ENCODE peak calls at places on chromosomes 2 and 18, in seven cellular contexts. One of them, this sample, is unnamed.

GRCh38 chr2:30206461-30207430 is 24.6 kb upstream of the LBH start:
- DNase-seq in caudate nucleus: no peak
- DNase-seq in naive thymus-derived CD8-positive, alpha-beta T cell: no peak
- DNase-seq in cardiac fibroblast: no peak
- DNase-seq in stimulated activated CD4-positive, alpha-beta T cell treated with anti-CD3 and anti-CD28 coated beads, Interleukin-2, amount 100 ng/mL, for 24 hours: no peak
- DNase-seq in NCI-H1092 treated with DMSO at 0.1 percent for 48 hours: no peak
- DNase-seq in stimulated activated naive CD4-positive, alpha-beta T cell: no peak
- DNase-seq in this sample: no peak

GRCh38 chr18:58952871-58953270 is 88.2 kb downstream of the ZNF532 start:
- DNase-seq in caudate nucleus: no peak
- DNase-seq in stimulated activated CD4-positive, alpha-beta T cell treated with anti-CD3 and anti-CD28 coated beads, Interleukin-2, amount 100 ng/mL, for 24 hours: no peak
- DNase-seq in stimulated activated naive CD4-positive, alpha-beta T cell: no peak
- DNase-seq in NCI-H1092 treated with DMSO at 0.1 percent for 48 hours: no peak
- DNase-seq in naive thymus-derived CD8-positive, alpha-beta T cell: no peak
- DNase-seq in cardiac fibroblast: no peak
- DNase-seq in this sample: no peak

GRCh38 chr18:23922939-23923338 is 91.6 kb upstream of the TTC39C start:
- DNase-seq in stimulated activated naive CD4-positive, alpha-beta T cell: no peak
- DNase-seq in caudate nucleus: no peak
- DNase-seq in cardiac fibroblast: no peak
- DNase-seq in naive thymus-derived CD8-positive, alpha-beta T cell: no peak
- DNase-seq in stimulated activated CD4-positive, alpha-beta T cell treated with anti-CD3 and anti-CD28 coated beads, Interleukin-2, amount 100 ng/mL, for 24 hours: no peak
- DNase-seq in NCI-H1092 treated with DMSO at 0.1 percent for 48 hours: no peak
- DNase-seq in this sample: no peak

GRCh38 chr18:50203801-50204604 is 9.1 kb upstream of the MYO5B start:
- DNase-seq in caudate nucleus: peak; percentile 54
- DNase-seq in stimulated activated CD4-positive, alpha-beta T cell treated with anti-CD3 and anti-CD28 coated beads, Interleukin-2, amount 100 ng/mL, for 24 hours: peak; percentile 26
- DNase-seq in stimulated activated naive CD4-positive, alpha-beta T cell: no peak
- DNase-seq in cardiac fibroblast: peak; percentile 48
- DNase-seq in NCI-H1092 treated with DMSO at 0.1 percent for 48 hours: peak; percentile 76
- DNase-seq in naive thymus-derived CD8-positive, alpha-beta T cell: no peak
- DNase-seq in this sample: no peak

GRCh38 chr2:20616341-20616871 is 34.5 kb downstream of the HS1BP3 start:
- DNase-seq in naive thymus-derived CD8-positive, alpha-beta T cell: no peak
- DNase-seq in NCI-H1092 treated with DMSO at 0.1 percent for 48 hours: no peak
- DNase-seq in caudate nucleus: no peak
- DNase-seq in stimulated activated naive CD4-positive, alpha-beta T cell: no peak
- DNase-seq in cardiac fibroblast: no peak
- DNase-seq in stimulated activated CD4-positive, alpha-beta T cell treated with anti-CD3 and anti-CD28 coated beads, Interleukin-2, amount 100 ng/mL, for 24 hours: no peak
- DNase-seq in this sample: no peak

GRCh38 chr2:38120829-38121228 is 44.9 kb upstream of the CYP1B1 start:
- DNase-seq in caudate nucleus: no peak
- DNase-seq in NCI-H1092 treated with DMSO at 0.1 percent for 48 hours: no peak
- DNase-seq in cardiac fibroblast: no peak
- DNase-seq in naive thymus-derived CD8-positive, alpha-beta T cell: no peak
- DNase-seq in stimulated activated CD4-positive, alpha-beta T cell treated with anti-CD3 and anti-CD28 coated beads, Interleukin-2, amount 100 ng/mL, for 24 hours: no peak
- DNase-seq in stimulated activated naive CD4-positive, alpha-beta T cell: no peak
- DNase-seq in this sample: no peak

GRCh38 chr2:209933499-209934458 is 68.7 kb upstream of the RPE start:
- DNase-seq in NCI-H1092 treated with DMSO at 0.1 percent for 48 hours: peak; percentile 7
- DNase-seq in naive thymus-derived CD8-positive, alpha-beta T cell: no peak
- DNase-seq in cardiac fibroblast: peak; percentile 79
- DNase-seq in caudate nucleus: peak; percentile 39
- DNase-seq in stimulated activated CD4-positive, alpha-beta T cell treated with anti-CD3 and anti-CD28 coated beads, Interleukin-2, amount 100 ng/mL, for 24 hours: no peak
- DNase-seq in stimulated activated naive CD4-positive, alpha-beta T cell: no peak
- DNase-seq in this sample: no peak

GRCh38 chr2:127422631-127423475 is 4.6 kb downstream of the PROC start:
- DNase-seq in caudate nucleus: no peak
- DNase-seq in stimulated activated naive CD4-positive, alpha-beta T cell: no peak
- DNase-seq in NCI-H1092 treated with DMSO at 0.1 percent for 48 hours: peak; percentile 17
- DNase-seq in naive thymus-derived CD8-positive, alpha-beta T cell: no peak
- DNase-seq in stimulated activated CD4-positive, alpha-beta T cell treated with anti-CD3 and anti-CD28 coated beads, Interleukin-2, amount 100 ng/mL, for 24 hours: no peak
- DNase-seq in cardiac fibroblast: no peak
- DNase-seq in this sample: no peak

GRCh38 chr18:47582055-47582454 is 330.6 kb upstream of the SKOR2 start:
- DNase-seq in caudate nucleus: no peak
- DNase-seq in NCI-H1092 treated with DMSO at 0.1 percent for 48 hours: no peak
- DNase-seq in stimulated activated CD4-positive, alpha-beta T cell treated with anti-CD3 and anti-CD28 coated beads, Interleukin-2, amount 100 ng/mL, for 24 hours: no peak
- DNase-seq in cardiac fibroblast: no peak
- DNase-seq in stimulated activated naive CD4-positive, alpha-beta T cell: no peak
- DNase-seq in naive thymus-derived CD8-positive, alpha-beta T cell: no peak
- DNase-seq in this sample: no peak

GRCh38 chr2:14492920-14493503 is 139.5 kb upstream of the LRATD1 start:
- DNase-seq in NCI-H1092 treated with DMSO at 0.1 percent for 48 hours: no peak
- DNase-seq in naive thymus-derived CD8-positive, alpha-beta T cell: no peak
- DNase-seq in stimulated activated naive CD4-positive, alpha-beta T cell: no peak
- DNase-seq in stimulated activated CD4-positive, alpha-beta T cell treated with anti-CD3 and anti-CD28 coated beads, Interleukin-2, amount 100 ng/mL, for 24 hours: no peak
- DNase-seq in caudate nucleus: no peak
- DNase-seq in cardiac fibroblast: peak; percentile 83
- DNase-seq in this sample: no peak

GRCh38 chr2:38539086-38539485 is 63.6 kb downstream of the HNRNPLL start:
- DNase-seq in caudate nucleus: no peak
- DNase-seq in NCI-H1092 treated with DMSO at 0.1 percent for 48 hours: no peak
- DNase-seq in naive thymus-derived CD8-positive, alpha-beta T cell: no peak
- DNase-seq in cardiac fibroblast: no peak
- DNase-seq in stimulated activated CD4-positive, alpha-beta T cell treated with anti-CD3 and anti-CD28 coated beads, Interleukin-2, amount 100 ng/mL, for 24 hours: no peak
- DNase-seq in stimulated activated naive CD4-positive, alpha-beta T cell: no peak
- DNase-seq in this sample: no peak

GRCh38 chr2:47108638-47109372 is 46.3 kb downstream of the STPG4 start:
- DNase-seq in naive thymus-derived CD8-positive, alpha-beta T cell: no peak
- DNase-seq in stimulated activated naive CD4-positive, alpha-beta T cell: no peak
- DNase-seq in cardiac fibroblast: no peak
- DNase-seq in stimulated activated CD4-positive, alpha-beta T cell treated with anti-CD3 and anti-CD28 coated beads, Interleukin-2, amount 100 ng/mL, for 24 hours: no peak
- DNase-seq in caudate nucleus: no peak
- DNase-seq in NCI-H1092 treated with DMSO at 0.1 percent for 48 hours: no peak
- DNase-seq in this sample: no peak

GRCh38 chr2:232322560-232323327 is 55.8 kb upstream of the ALPP start:
- DNase-seq in naive thymus-derived CD8-positive, alpha-beta T cell: no peak
- DNase-seq in caudate nucleus: no peak
- DNase-seq in cardiac fibroblast: no peak
- DNase-seq in stimulated activated naive CD4-positive, alpha-beta T cell: no peak
- DNase-seq in NCI-H1092 treated with DMSO at 0.1 percent for 48 hours: no peak
- DNase-seq in stimulated activated CD4-positive, alpha-beta T cell treated with anti-CD3 and anti-CD28 coated beads, Interleukin-2, amount 100 ng/mL, for 24 hours: no peak
- DNase-seq in this sample: no peak

GRCh38 chr18:26133652-26134051 is at the start of gene PSMA8:
- DNase-seq in naive thymus-derived CD8-positive, alpha-beta T cell: peak; percentile 23
- DNase-seq in caudate nucleus: no peak
- DNase-seq in NCI-H1092 treated with DMSO at 0.1 percent for 48 hours: no peak
- DNase-seq in stimulated activated CD4-positive, alpha-beta T cell treated with anti-CD3 and anti-CD28 coated beads, Interleukin-2, amount 100 ng/mL, for 24 hours: peak; percentile 47
- DNase-seq in stimulated activated naive CD4-positive, alpha-beta T cell: peak; percentile 55
- DNase-seq in cardiac fibroblast: no peak
- DNase-seq in this sample: peak; percentile 50

GRCh38 chr2:29443086-29443485 is 327.9 kb downstream of the CLIP4 start:
- DNase-seq in caudate nucleus: no peak
- DNase-seq in stimulated activated CD4-positive, alpha-beta T cell treated with anti-CD3 and anti-CD28 coated beads, Interleukin-2, amount 100 ng/mL, for 24 hours: no peak
- DNase-seq in naive thymus-derived CD8-positive, alpha-beta T cell: no peak
- DNase-seq in stimulated activated naive CD4-positive, alpha-beta T cell: no peak
- DNase-seq in NCI-H1092 treated with DMSO at 0.1 percent for 48 hours: peak; percentile 86
- DNase-seq in cardiac fibroblast: no peak
- DNase-seq in this sample: no peak

GRCh38 chr18:43620936-43621335 is 343.6 kb upstream of the SYT4 start:
- DNase-seq in naive thymus-derived CD8-positive, alpha-beta T cell: no peak
- DNase-seq in cardiac fibroblast: peak; percentile 48
- DNase-seq in stimulated activated naive CD4-positive, alpha-beta T cell: no peak
- DNase-seq in stimulated activated CD4-positive, alpha-beta T cell treated with anti-CD3 and anti-CD28 coated beads, Interleukin-2, amount 100 ng/mL, for 24 hours: no peak
- DNase-seq in NCI-H1092 treated with DMSO at 0.1 percent for 48 hours: peak; percentile 68
- DNase-seq in caudate nucleus: peak; percentile 1
- DNase-seq in this sample: no peak

GRCh38 chr2:43013821-43014345 is 212.5 kb downstream of the ZFP36L2 start:
- DNase-seq in naive thymus-derived CD8-positive, alpha-beta T cell: no peak
- DNase-seq in NCI-H1092 treated with DMSO at 0.1 percent for 48 hours: no peak
- DNase-seq in stimulated activated CD4-positive, alpha-beta T cell treated with anti-CD3 and anti-CD28 coated beads, Interleukin-2, amount 100 ng/mL, for 24 hours: no peak
- DNase-seq in caudate nucleus: no peak
- DNase-seq in cardiac fibroblast: no peak
- DNase-seq in stimulated activated naive CD4-positive, alpha-beta T cell: no peak
- DNase-seq in this sample: no peak

GRCh38 chr2:182359027-182360011 is 67.5 kb downstream of the PDE1A start:
- DNase-seq in NCI-H1092 treated with DMSO at 0.1 percent for 48 hours: no peak
- DNase-seq in stimulated activated naive CD4-positive, alpha-beta T cell: no peak
- DNase-seq in cardiac fibroblast: peak; percentile 37
- DNase-seq in stimulated activated CD4-positive, alpha-beta T cell treated with anti-CD3 and anti-CD28 coated beads, Interleukin-2, amount 100 ng/mL, for 24 hours: no peak
- DNase-seq in caudate nucleus: no peak
- DNase-seq in naive thymus-derived CD8-positive, alpha-beta T cell: no peak
- DNase-seq in this sample: no peak

GRCh38 chr2:7672027-7672684 is 754.9 kb downstream of the RNF144A start:
- DNase-seq in naive thymus-derived CD8-positive, alpha-beta T cell: no peak
- DNase-seq in NCI-H1092 treated with DMSO at 0.1 percent for 48 hours: no peak
- DNase-seq in stimulated activated naive CD4-positive, alpha-beta T cell: peak; percentile 16
- DNase-seq in caudate nucleus: no peak
- DNase-seq in stimulated activated CD4-positive, alpha-beta T cell treated with anti-CD3 and anti-CD28 coated beads, Interleukin-2, amount 100 ng/mL, for 24 hours: peak; percentile 75
- DNase-seq in cardiac fibroblast: peak; percentile 50
- DNase-seq in this sample: peak; percentile 51

GRCh38 chr2:152924722-152925121 is 206.3 kb downstream of the ARL6IP6 start:
- DNase-seq in caudate nucleus: no peak
- DNase-seq in naive thymus-derived CD8-positive, alpha-beta T cell: no peak
- DNase-seq in stimulated activated CD4-positive, alpha-beta T cell treated with anti-CD3 and anti-CD28 coated beads, Interleukin-2, amount 100 ng/mL, for 24 hours: no peak
- DNase-seq in cardiac fibroblast: no peak
- DNase-seq in NCI-H1092 treated with DMSO at 0.1 percent for 48 hours: peak; percentile 29
- DNase-seq in stimulated activated naive CD4-positive, alpha-beta T cell: no peak
- DNase-seq in this sample: no peak

GRCh38 chr2:231877533-231878456 is 48.4 kb downstream of the NPPC start:
- DNase-seq in stimulated activated naive CD4-positive, alpha-beta T cell: no peak
- DNase-seq in cardiac fibroblast: peak; percentile 25
- DNase-seq in NCI-H1092 treated with DMSO at 0.1 percent for 48 hours: no peak
- DNase-seq in caudate nucleus: no peak
- DNase-seq in naive thymus-derived CD8-positive, alpha-beta T cell: no peak
- DNase-seq in stimulated activated CD4-positive, alpha-beta T cell treated with anti-CD3 and anti-CD28 coated beads, Interleukin-2, amount 100 ng/mL, for 24 hours: no peak
- DNase-seq in this sample: no peak

GRCh38 chr18:77223221-77223639 is 26.4 kb upstream of the GALR1 start:
- DNase-seq in stimulated activated naive CD4-positive, alpha-beta T cell: no peak
- DNase-seq in NCI-H1092 treated with DMSO at 0.1 percent for 48 hours: no peak
- DNase-seq in stimulated activated CD4-positive, alpha-beta T cell treated with anti-CD3 and anti-CD28 coated beads, Interleukin-2, amount 100 ng/mL, for 24 hours: peak; percentile 43
- DNase-seq in cardiac fibroblast: no peak
- DNase-seq in naive thymus-derived CD8-positive, alpha-beta T cell: no peak
- DNase-seq in caudate nucleus: no peak
- DNase-seq in this sample: no peak

GRCh38 chr18:23134780-23135678 is at the start of gene CABLES1:
- DNase-seq in stimulated activated naive CD4-positive, alpha-beta T cell: no peak
- DNase-seq in cardiac fibroblast: peak; percentile 55
- DNase-seq in naive thymus-derived CD8-positive, alpha-beta T cell: peak; percentile 7
- DNase-seq in caudate nucleus: peak; percentile 59
- DNase-seq in NCI-H1092 treated with DMSO at 0.1 percent for 48 hours: peak; percentile 67
- DNase-seq in stimulated activated CD4-positive, alpha-beta T cell treated with anti-CD3 and anti-CD28 coated beads, Interleukin-2, amount 100 ng/mL, for 24 hours: peak; percentile 48
- DNase-seq in this sample: peak; percentile 34

GRCh38 chr18:32383040-32383819 is 87.5 kb downstream of the GAREM1 start:
- DNase-seq in stimulated activated naive CD4-positive, alpha-beta T cell: no peak
- DNase-seq in naive thymus-derived CD8-positive, alpha-beta T cell: no peak
- DNase-seq in NCI-H1092 treated with DMSO at 0.1 percent for 48 hours: no peak
- DNase-seq in cardiac fibroblast: peak; percentile 98
- DNase-seq in stimulated activated CD4-positive, alpha-beta T cell treated with anti-CD3 and anti-CD28 coated beads, Interleukin-2, amount 100 ng/mL, for 24 hours: no peak
- DNase-seq in caudate nucleus: no peak
- DNase-seq in this sample: no peak

GRCh38 chr18:67199993-67200617 is 316.4 kb downstream of the DSEL start:
- DNase-seq in naive thymus-derived CD8-positive, alpha-beta T cell: no peak
- DNase-seq in cardiac fibroblast: peak; percentile 84
- DNase-seq in stimulated activated CD4-positive, alpha-beta T cell treated with anti-CD3 and anti-CD28 coated beads, Interleukin-2, amount 100 ng/mL, for 24 hours: no peak
- DNase-seq in caudate nucleus: no peak
- DNase-seq in stimulated activated naive CD4-positive, alpha-beta T cell: peak; percentile 3
- DNase-seq in NCI-H1092 treated with DMSO at 0.1 percent for 48 hours: peak; percentile 87
- DNase-seq in this sample: no peak

GRCh38 chr18:59265246-59266018 is 7.8 kb downstream of the RAX start:
- DNase-seq in cardiac fibroblast: no peak
- DNase-seq in naive thymus-derived CD8-positive, alpha-beta T cell: no peak
- DNase-seq in stimulated activated naive CD4-positive, alpha-beta T cell: no peak
- DNase-seq in caudate nucleus: no peak
- DNase-seq in stimulated activated CD4-positive, alpha-beta T cell treated with anti-CD3 and anti-CD28 coated beads, Interleukin-2, amount 100 ng/mL, for 24 hours: peak; percentile 66
- DNase-seq in NCI-H1092 treated with DMSO at 0.1 percent for 48 hours: peak; percentile 58
- DNase-seq in this sample: no peak

GRCh38 chr2:29502452-29502851 is 387.2 kb downstream of the CLIP4 start:
- DNase-seq in stimulated activated naive CD4-positive, alpha-beta T cell: no peak
- DNase-seq in caudate nucleus: no peak
- DNase-seq in cardiac fibroblast: peak; percentile 27
- DNase-seq in naive thymus-derived CD8-positive, alpha-beta T cell: no peak
- DNase-seq in stimulated activated CD4-positive, alpha-beta T cell treated with anti-CD3 and anti-CD28 coated beads, Interleukin-2, amount 100 ng/mL, for 24 hours: no peak
- DNase-seq in NCI-H1092 treated with DMSO at 0.1 percent for 48 hours: no peak
- DNase-seq in this sample: no peak

GRCh38 chr2:235303499-235304291 is 190.1 kb upstream of the AGAP1 start:
- DNase-seq in cardiac fibroblast: no peak
- DNase-seq in naive thymus-derived CD8-positive, alpha-beta T cell: no peak
- DNase-seq in stimulated activated naive CD4-positive, alpha-beta T cell: no peak
- DNase-seq in caudate nucleus: no peak
- DNase-seq in stimulated activated CD4-positive, alpha-beta T cell treated with anti-CD3 and anti-CD28 coated beads, Interleukin-2, amount 100 ng/mL, for 24 hours: no peak
- DNase-seq in NCI-H1092 treated with DMSO at 0.1 percent for 48 hours: no peak
- DNase-seq in this sample: no peak

GRCh38 chr2:67790622-67791021 is 272.2 kb downstream of the C1D start:
- DNase-seq in stimulated activated naive CD4-positive, alpha-beta T cell: no peak
- DNase-seq in caudate nucleus: no peak
- DNase-seq in cardiac fibroblast: peak; percentile 52
- DNase-seq in NCI-H1092 treated with DMSO at 0.1 percent for 48 hours: no peak
- DNase-seq in stimulated activated CD4-positive, alpha-beta T cell treated with anti-CD3 and anti-CD28 coated beads, Interleukin-2, amount 100 ng/mL, for 24 hours: no peak
- DNase-seq in naive thymus-derived CD8-positive, alpha-beta T cell: no peak
- DNase-seq in this sample: no peak

GRCh38 chr2:46319711-46320110 is 22.5 kb downstream of the EPAS1 start:
- DNase-seq in stimulated activated naive CD4-positive, alpha-beta T cell: no peak
- DNase-seq in caudate nucleus: no peak
- DNase-seq in NCI-H1092 treated with DMSO at 0.1 percent for 48 hours: no peak
- DNase-seq in cardiac fibroblast: no peak
- DNase-seq in naive thymus-derived CD8-positive, alpha-beta T cell: no peak
- DNase-seq in stimulated activated CD4-positive, alpha-beta T cell treated with anti-CD3 and anti-CD28 coated beads, Interleukin-2, amount 100 ng/mL, for 24 hours: no peak
- DNase-seq in this sample: no peak

GRCh38 chr18:74896390-74896991 is 298.8 kb downstream of the ZNF407 start:
- DNase-seq in NCI-H1092 treated with DMSO at 0.1 percent for 48 hours: peak; percentile 90
- DNase-seq in caudate nucleus: no peak
- DNase-seq in cardiac fibroblast: peak; percentile 6
- DNase-seq in stimulated activated CD4-positive, alpha-beta T cell treated with anti-CD3 and anti-CD28 coated beads, Interleukin-2, amount 100 ng/mL, for 24 hours: peak; percentile 9
- DNase-seq in naive thymus-derived CD8-positive, alpha-beta T cell: peak; percentile 18
- DNase-seq in stimulated activated naive CD4-positive, alpha-beta T cell: peak; percentile 1
- DNase-seq in this sample: no peak

GRCh38 chr2:203626952-203627681 is 79.3 kb upstream of the CD28 start:
- DNase-seq in NCI-H1092 treated with DMSO at 0.1 percent for 48 hours: no peak
- DNase-seq in cardiac fibroblast: peak; percentile 42
- DNase-seq in caudate nucleus: no peak
- DNase-seq in stimulated activated CD4-positive, alpha-beta T cell treated with anti-CD3 and anti-CD28 coated beads, Interleukin-2, amount 100 ng/mL, for 24 hours: no peak
- DNase-seq in naive thymus-derived CD8-positive, alpha-beta T cell: no peak
- DNase-seq in stimulated activated naive CD4-positive, alpha-beta T cell: no peak
- DNase-seq in this sample: no peak

GRCh38 chr2:25041307-25041927 is 459 bp upstream of the EFR3B start:
- DNase-seq in stimulated activated naive CD4-positive, alpha-beta T cell: no peak
- DNase-seq in caudate nucleus: no peak
- DNase-seq in cardiac fibroblast: peak; percentile 41
- DNase-seq in stimulated activated CD4-positive, alpha-beta T cell treated with anti-CD3 and anti-CD28 coated beads, Interleukin-2, amount 100 ng/mL, for 24 hours: peak; percentile 27
- DNase-seq in NCI-H1092 treated with DMSO at 0.1 percent for 48 hours: peak; percentile 83
- DNase-seq in naive thymus-derived CD8-positive, alpha-beta T cell: peak; percentile 9
- DNase-seq in this sample: no peak

GRCh38 chr2:43448822-43449110 is 147.1 kb downstream of the THADA start:
- DNase-seq in naive thymus-derived CD8-positive, alpha-beta T cell: no peak
- DNase-seq in NCI-H1092 treated with DMSO at 0.1 percent for 48 hours: no peak
- DNase-seq in caudate nucleus: no peak
- DNase-seq in cardiac fibroblast: peak; percentile 49
- DNase-seq in stimulated activated naive CD4-positive, alpha-beta T cell: no peak
- DNase-seq in stimulated activated CD4-positive, alpha-beta T cell treated with anti-CD3 and anti-CD28 coated beads, Interleukin-2, amount 100 ng/mL, for 24 hours: no peak
- DNase-seq in this sample: no peak